ENCODE peak calls at places on chromosomes 1 and 21, in seven cellular contexts. O is heart left ventricle, I is uterus, M is HEK293T, K is T-helper 17 cell, W is hepatocyte, F is GM10248. E is an unnamed sample.

GRCh38 chr1:160376525-160377131 is 9.8 kb downstream of the NHLH1 start:
- DNase-seq in I (peak; percentile 28), M (peak; percentile 78), F (peak; percentile 73), O (no peak), W (peak; percentile 74), K (no peak), E (no peak)

GRCh38 chr21:33374080-33374873 is 28.9 kb upstream of the IFNGR2 start:
- DNase-seq in O (peak; percentile 58), F (no peak), W (peak; percentile 27), I (no peak), K (no peak), M (peak; percentile 42), E (no peak)

GRCh38 chr1:86773331-86774288 is 69.2 kb downstream of the SH3GLB1 start:
- DNase-seq in K (no peak), O (no peak), F (no peak), W (no peak), M (no peak), I (no peak), E (no peak)

GRCh38 chr1:59116920-59117542 is 179.9 kb upstream of the FGGY start:
- DNase-seq in I (no peak), F (no peak), K (no peak), W (no peak), M (no peak), O (no peak), E (no peak)

GRCh38 chr1:13583964-13584791 is 546 bp downstream of the PDPN start:
- DNase-seq in W (peak; percentile 56), O (peak; percentile 73), F (no peak), I (peak; percentile 63), K (no peak), M (peak; percentile 58), E (no peak)

GRCh38 chr1:72547412-72547811 is 265.1 kb upstream of the NEGR1 start:
- DNase-seq in M (no peak), W (no peak), O (no peak), K (no peak), F (no peak), I (no peak), E (no peak)

GRCh38 chr1:215081566-215082531 is 688 bp upstream of the KCNK2 start:
- DNase-seq in F (no peak), M (no peak), O (no peak), I (no peak), W (peak; percentile 4), K (no peak), E (no peak)

GRCh38 chr1:37274491-37274890 is 199.9 kb upstream of the ZC3H12A start:
- DNase-seq in W (no peak), O (no peak), M (no peak), I (no peak), K (no peak), F (no peak), E (no peak)

GRCh38 chr1:94994805-94995204 is 67.9 kb upstream of the CNN3 start:
- DNase-seq in O (no peak), I (no peak), F (no peak), M (no peak), W (no peak), K (no peak), E (no peak)

GRCh38 chr1:165468850-165469249 is 23.9 kb upstream of the RXRG start:
- DNase-seq in I (no peak), M (no peak), K (no peak), F (no peak), O (no peak), W (no peak), E (no peak)

GRCh38 chr1:115727706-115728249 is 40.7 kb downstream of the CASQ2 start:
- DNase-seq in F (no peak), O (peak; percentile 72), M (no peak), K (no peak), W (peak; percentile 79), I (peak; percentile 67), E (no peak)

GRCh38 chr1:159960721-159961381 is 6.8 kb upstream of the SLAMF9 start:
- DNase-seq in M (no peak), F (no peak), W (peak; percentile 65), O (peak; percentile 69), K (no peak), I (no peak), E (peak; percentile 96)